ENCODE peak calls at places on chromosomes 5 and 9, in four cellular contexts. G, X, S and K are unnamed samples. For H3K4me1, the result is how much of the 10 kb centered on the place peaks cover.

GRCh38 chr9:77598510-77598909 is 49.6 kb downstream of the GNA14 start:
- DNase-seq in G (no peak), X (no peak), S (no peak), K (no peak)

GRCh38 chr9:2157277-2158105 is 142.3 kb downstream of the SMARCA2 start:
- DNase-seq in G (peak), X (no peak), S (peak), K (peak)

GRCh38 chr5:92909545-92909962 is 671.5 kb downstream of the NR2F1-AS1 start:
- DNase-seq in G (peak), X (no peak), S (peak), K (peak)

GRCh38 chr9:132748450-132748849 is 78.2 kb downstream of the GTF3C4 start:
- DNase-seq in G (no peak), X (no peak), S (no peak), K (no peak)

GRCh38 chr9:14111670-14112069 is 202.3 kb downstream of the NFIB start:
- DNase-seq in G (no peak), X (no peak), S (no peak), K (no peak)

GRCh38 chr9:134592018-134592818 is 49.4 kb upstream of the COL5A1 start:
- DNase-seq in G (no peak), X (no peak), S (no peak), K (no peak)

GRCh38 chr9:26687421-26687820 is 205.2 kb downstream of the CAAP1 start:
- DNase-seq in G (no peak), X (no peak), S (no peak), K (no peak)

GRCh38 chr9:134127616-134128015 is 8.3 kb upstream of the WDR5 start:
- DNase-seq in G (no peak), X (no peak), S (no peak), K (no peak)

GRCh38 chr5:359301-359897 is 37.9 kb downstream of the AHRR start:
- DNase-seq in G (no peak), X (no peak), S (no peak), K (no peak)

GRCh38 chr5:79834420-79835219 is 145.0 kb downstream of the CMYA5 start:
- DNase-seq in G (no peak), X (no peak), S (no peak), K (no peak)

GRCh38 chr5:102807878-102808502 is 52.9 kb downstream of the PAM start:
- DNase-seq in G (peak), X (no peak), S (peak), K (no peak)

GRCh38 chr9:137359850-137360249 is 57.8 kb upstream of the NRARP start:
- DNase-seq in G (no peak), X (no peak), S (no peak), K (no peak)

GRCh38 chr9:93122721-93123221 is 11.3 kb downstream of the NINJ1 start:
- DNase-seq in G (no peak), X (no peak), S (no peak), K (no peak)

GRCh38 chr9:128690684-128691034 is 1.6 kb downstream of the SET start:
- DNase-seq in G (no peak), X (no peak), S (no peak), K (no peak)

GRCh38 chr5:115068239-115069086 is 101.2 kb downstream of the TRIM36 start:
- DNase-seq in G (peak), X (peak), S (no peak), K (peak)

GRCh38 chr5:18792145-18792544 is 1157.9 kb downstream of the TAF11L14 start:
- DNase-seq in G (no peak), X (no peak), S (no peak), K (peak)

GRCh38 chr5:174307656-174308271 is 262.3 kb downstream of the NSG2 start:
- DNase-seq in G (no peak), X (no peak), S (no peak), K (no peak)

GRCh38 chr5:129963359-129963758 is 59.1 kb downstream of the CHSY3 start:
- DNase-seq in G (no peak), X (no peak), S (no peak), K (peak)

GRCh38 chr5:56910123-56910951 is 941 bp downstream of the SETD9 start:
- DNase-seq in G (peak), X (no peak), S (peak), K (no peak)

GRCh38 chr9:127711226-127711701 is 4.2 kb downstream of the PTRH1 start:
- DNase-seq in G (no peak), X (no peak), S (no peak), K (no peak)

GRCh38 chr5:102231693-102232619 is 64.1 kb downstream of the SLCO4C1 start:
- DNase-seq in G (no peak), X (no peak), S (peak), K (no peak)

GRCh38 chr5:58094031-58094430 is 365.9 kb downstream of the PLK2 start:
- DNase-seq in G (no peak), X (no peak), S (no peak), K (peak)

GRCh38 chr9:137243626-137244485 is 2.8 kb downstream of the TUBB4B start:
- DNase-seq in G (no peak), X (no peak), S (no peak), K (no peak)

GRCh38 chr5:124655211-124655880 is 91.1 kb downstream of the ZNF608 start:
- DNase-seq in G (no peak), X (no peak), S (no peak), K (peak)

GRCh38 chr5:98789029-98789428 is 15.6 kb downstream of the RGMB start:
- DNase-seq in G (no peak), X (no peak), S (no peak), K (no peak)
- H3K4me1 ChIP-seq in G (half or more), X (under half), S (under half), K (under half)

GRCh38 chr9:38622083-38622674 is 1.8 kb upstream of the ANKRD18A start:
- DNase-seq in G (peak), X (no peak), S (peak), K (peak)
- TF ChIP-seq EZH2 in G (peak), X (no peak), S (peak), K (no peak)

GRCh38 chr9:38687992-38688391 is 31.9 kb downstream of the FAM240B start:
- DNase-seq in G (no peak), X (no peak), S (no peak), K (no peak)

GRCh38 chr9:38689678-38690077 is 30.3 kb downstream of the FAM240B start:
- DNase-seq in G (peak), X (no peak), S (peak), K (no peak)

GRCh38 chr9:38685535-38685934 is 34.4 kb downstream of the FAM240B start:
- DNase-seq in G (peak), X (no peak), S (no peak), K (no peak)

GRCh38 chr9:38687389-38687842 is 32.5 kb downstream of the FAM240B start:
- DNase-seq in G (peak), X (peak), S (no peak), K (peak)

GRCh38 chr9:38686923-38687322 is 33.0 kb downstream of the FAM240B start:
- DNase-seq in G (peak), X (no peak), S (no peak), K (no peak)
- H3K4me1 ChIP-seq in G (half or more), X (under half), S (under half), K (under half)

DNA sequence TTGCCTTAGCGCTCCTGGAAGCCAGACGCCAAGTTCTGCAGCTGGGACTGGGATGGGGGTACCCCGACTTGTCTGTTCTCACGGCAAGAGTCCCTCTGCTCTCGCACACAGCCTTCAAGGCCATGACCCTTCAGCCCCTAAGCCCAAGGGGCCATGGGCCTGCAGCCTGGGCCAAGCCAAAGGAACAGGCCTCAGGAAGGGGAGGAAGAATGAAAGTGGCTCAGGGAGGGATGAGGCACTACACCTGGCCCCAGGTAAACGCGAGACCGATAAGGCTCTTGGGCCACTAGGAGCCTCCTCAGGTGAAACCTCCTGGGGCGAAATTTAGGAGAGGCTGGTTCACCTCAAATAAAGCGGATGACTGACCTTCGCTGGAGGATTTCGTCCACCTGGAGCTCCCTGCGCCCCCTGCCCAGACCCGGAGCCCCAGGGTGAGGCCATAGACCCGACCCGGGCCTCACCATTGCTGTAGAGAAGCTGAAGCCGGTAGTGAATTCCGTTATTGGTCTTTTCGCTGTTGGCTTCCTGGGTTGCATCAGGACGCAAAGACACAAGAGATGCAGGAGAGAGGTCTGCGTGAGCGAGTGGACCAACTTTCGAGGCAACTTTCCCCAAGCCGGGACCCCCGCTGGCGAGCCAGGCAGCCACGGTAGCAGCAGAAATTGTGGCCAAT is 3.7 kb downstream of the EBF1 start:
- DNase-seq in G (peak), X (no peak), S (peak), K (no peak)
- TF ChIP-seq EZH2 in G (peak), X (no peak), S (no peak), K (no peak)

GRCh38 chr5:181195249-181195761 is 9.7 kb downstream of the TRIM7 start:
- DNase-seq in G (peak), X (no peak), S (no peak), K (no peak)
- H3K4me1 ChIP-seq in G (under half), X (under half), S (under half), K (under half)

DNA sequence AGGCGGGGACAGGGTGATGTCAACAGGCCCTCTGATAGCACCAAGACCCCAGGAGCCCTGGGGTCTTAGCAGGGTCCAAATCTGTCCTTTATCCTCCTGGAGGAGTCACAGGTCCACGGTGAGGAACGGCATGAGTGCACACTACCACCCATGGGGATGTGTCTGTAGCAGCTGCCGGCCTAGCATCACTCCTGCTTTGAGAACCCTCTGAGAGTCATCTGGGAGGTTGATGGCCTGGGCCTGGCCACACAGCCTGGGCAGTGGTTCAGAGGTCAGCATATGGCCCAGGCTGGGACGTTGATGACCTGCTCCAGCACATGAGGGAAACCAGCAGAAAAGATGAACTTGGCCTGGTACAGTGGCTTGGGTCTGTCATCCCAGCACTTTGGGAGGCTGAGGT is 1.8 kb upstream of the GFPT2 start:
- DNase-seq in G (no peak), X (no peak), S (no peak), K (no peak)
- TF ChIP-seq EZH2 in G (no peak), X (no peak), S (no peak), K (no peak)

GRCh38 chr5:35656721-35657120 is 39.1 kb downstream of the SPEF2 start:
- DNase-seq in G (peak), X (no peak), S (no peak), K (no peak)
- H3K4me1 ChIP-seq in G (under half), X (under half), S (under half), K (under half)